ENCODE peak calls at places on chromosomes 6 and 20, in six cellular contexts. One of them, this sample, is unnamed.
A peak's percentile ranks its signal among the peaks of the same experiment; 100 is the strongest.

GRCh38 chr6:2875840-2876207 is 27.3 kb downstream of the SERPINB9 start:
- DNase-seq in DND-41: no peak
- DNase-seq in fibroblast of lung: no peak
- DNase-seq in IMR-90: no peak
- DNase-seq in OCI-LY7: peak; percentile 51
- DNase-seq in endothelial cell of umbilical vein: peak; percentile 33
- DNase-seq in this sample: peak; percentile 42

GRCh38 chr6:2387445-2387844 is 142.0 kb upstream of the GMDS start:
- DNase-seq in DND-41: no peak
- DNase-seq in fibroblast of lung: no peak
- DNase-seq in IMR-90: no peak
- DNase-seq in OCI-LY7: no peak
- DNase-seq in endothelial cell of umbilical vein: no peak
- DNase-seq in this sample: no peak

GRCh38 chr6:45607818-45608217 is 230.1 kb upstream of the SUPT3H start:
- DNase-seq in DND-41: peak; percentile 26
- DNase-seq in fibroblast of lung: peak; percentile 63
- DNase-seq in IMR-90: peak; percentile 17
- DNase-seq in OCI-LY7: no peak
- DNase-seq in endothelial cell of umbilical vein: no peak
- DNase-seq in this sample: peak; percentile 47

GRCh38 chr6:42988486-42989020 is 4.2 kb downstream of the PPP2R5D start:
- DNase-seq in DND-41: no peak
- DNase-seq in fibroblast of lung: peak; percentile 32
- DNase-seq in IMR-90: peak; percentile 36
- DNase-seq in OCI-LY7: no peak
- DNase-seq in endothelial cell of umbilical vein: peak; percentile 68
- DNase-seq in this sample: peak; percentile 57

GRCh38 chr6:152635949-152636674 is 1.1 kb downstream of the SYNE1 start:
- DNase-seq in DND-41: no peak
- DNase-seq in fibroblast of lung: peak; percentile 21
- DNase-seq in IMR-90: peak; percentile 51
- DNase-seq in OCI-LY7: peak; percentile 23
- DNase-seq in endothelial cell of umbilical vein: peak; percentile 10
- DNase-seq in this sample: peak; percentile 79

GRCh38 chr20:36493801-36494114 is 47.6 kb upstream of the MYL9 start:
- DNase-seq in DND-41: no peak
- DNase-seq in fibroblast of lung: peak; percentile 87
- DNase-seq in IMR-90: peak; percentile 78
- DNase-seq in OCI-LY7: no peak
- DNase-seq in endothelial cell of umbilical vein: no peak
- DNase-seq in this sample: peak; percentile 98

GRCh38 chr6:95576218-95576617 is 1.1 kb upstream of the MANEA start:
- DNase-seq in DND-41: no peak
- DNase-seq in fibroblast of lung: no peak
- DNase-seq in IMR-90: no peak
- DNase-seq in OCI-LY7: no peak
- DNase-seq in endothelial cell of umbilical vein: no peak
- DNase-seq in this sample: peak; percentile 23

GRCh38 chr6:20870493-20870892 is 336.2 kb downstream of the CDKAL1 start:
- DNase-seq in DND-41: no peak
- DNase-seq in fibroblast of lung: no peak
- DNase-seq in IMR-90: no peak
- DNase-seq in OCI-LY7: no peak
- DNase-seq in endothelial cell of umbilical vein: peak; percentile 74
- DNase-seq in this sample: no peak

GRCh38 chr6:107743311-107743710 is 80.8 kb downstream of the SCML4 start:
- DNase-seq in DND-41: no peak
- DNase-seq in fibroblast of lung: no peak
- DNase-seq in IMR-90: no peak
- DNase-seq in OCI-LY7: no peak
- DNase-seq in endothelial cell of umbilical vein: no peak
- DNase-seq in this sample: no peak

GRCh38 chr6:5231289-5231688 is 29.5 kb downstream of the LYRM4 start:
- DNase-seq in DND-41: no peak
- DNase-seq in fibroblast of lung: no peak
- DNase-seq in IMR-90: no peak
- DNase-seq in OCI-LY7: no peak
- DNase-seq in endothelial cell of umbilical vein: no peak
- DNase-seq in this sample: no peak

GRCh38 chr6:3913077-3913957 is 64.1 kb downstream of the FAM50B start:
- DNase-seq in DND-41: no peak
- DNase-seq in fibroblast of lung: peak; percentile 97
- DNase-seq in IMR-90: peak; percentile 99
- DNase-seq in OCI-LY7: no peak
- DNase-seq in endothelial cell of umbilical vein: peak; percentile 99
- DNase-seq in this sample: peak; percentile 97

GRCh38 chr6:15399651-15400470 is 154.0 kb downstream of the JARID2 start:
- DNase-seq in DND-41: no peak
- DNase-seq in fibroblast of lung: peak; percentile 92
- DNase-seq in IMR-90: peak; percentile 82
- DNase-seq in OCI-LY7: no peak
- DNase-seq in endothelial cell of umbilical vein: peak; percentile 87
- DNase-seq in this sample: peak; percentile 78

GRCh38 chr6:82524031-82524430 is 160.4 kb downstream of the TPBG start:
- DNase-seq in DND-41: no peak
- DNase-seq in fibroblast of lung: no peak
- DNase-seq in IMR-90: no peak
- DNase-seq in OCI-LY7: no peak
- DNase-seq in endothelial cell of umbilical vein: no peak
- DNase-seq in this sample: no peak
- H2AFZ ChIP-seq in DND-41: no peak overlapping the region
- H2AFZ ChIP-seq in fibroblast of lung: no peak overlapping the region
- H2AFZ ChIP-seq in IMR-90: no peak overlapping the region
- H2AFZ ChIP-seq in OCI-LY7: no peak overlapping the region
- H2AFZ ChIP-seq in endothelial cell of umbilical vein: no peak overlapping the region
- H2AFZ ChIP-seq in this sample: no peak overlapping the region

GRCh38 chr6:24887520-24887919 is 48.2 kb downstream of the RIPOR2 start:
- DNase-seq in DND-41: no peak
- DNase-seq in fibroblast of lung: no peak
- DNase-seq in IMR-90: no peak
- DNase-seq in OCI-LY7: no peak
- DNase-seq in endothelial cell of umbilical vein: no peak
- DNase-seq in this sample: no peak
- H2AFZ ChIP-seq in DND-41: no peak overlapping the region
- H2AFZ ChIP-seq in fibroblast of lung: no peak overlapping the region
- H2AFZ ChIP-seq in IMR-90: no peak overlapping the region
- H2AFZ ChIP-seq in OCI-LY7: peak overlapping the region; percentile 49
- H2AFZ ChIP-seq in endothelial cell of umbilical vein: no peak overlapping the region
- H2AFZ ChIP-seq in this sample: no peak overlapping the region

DNA sequence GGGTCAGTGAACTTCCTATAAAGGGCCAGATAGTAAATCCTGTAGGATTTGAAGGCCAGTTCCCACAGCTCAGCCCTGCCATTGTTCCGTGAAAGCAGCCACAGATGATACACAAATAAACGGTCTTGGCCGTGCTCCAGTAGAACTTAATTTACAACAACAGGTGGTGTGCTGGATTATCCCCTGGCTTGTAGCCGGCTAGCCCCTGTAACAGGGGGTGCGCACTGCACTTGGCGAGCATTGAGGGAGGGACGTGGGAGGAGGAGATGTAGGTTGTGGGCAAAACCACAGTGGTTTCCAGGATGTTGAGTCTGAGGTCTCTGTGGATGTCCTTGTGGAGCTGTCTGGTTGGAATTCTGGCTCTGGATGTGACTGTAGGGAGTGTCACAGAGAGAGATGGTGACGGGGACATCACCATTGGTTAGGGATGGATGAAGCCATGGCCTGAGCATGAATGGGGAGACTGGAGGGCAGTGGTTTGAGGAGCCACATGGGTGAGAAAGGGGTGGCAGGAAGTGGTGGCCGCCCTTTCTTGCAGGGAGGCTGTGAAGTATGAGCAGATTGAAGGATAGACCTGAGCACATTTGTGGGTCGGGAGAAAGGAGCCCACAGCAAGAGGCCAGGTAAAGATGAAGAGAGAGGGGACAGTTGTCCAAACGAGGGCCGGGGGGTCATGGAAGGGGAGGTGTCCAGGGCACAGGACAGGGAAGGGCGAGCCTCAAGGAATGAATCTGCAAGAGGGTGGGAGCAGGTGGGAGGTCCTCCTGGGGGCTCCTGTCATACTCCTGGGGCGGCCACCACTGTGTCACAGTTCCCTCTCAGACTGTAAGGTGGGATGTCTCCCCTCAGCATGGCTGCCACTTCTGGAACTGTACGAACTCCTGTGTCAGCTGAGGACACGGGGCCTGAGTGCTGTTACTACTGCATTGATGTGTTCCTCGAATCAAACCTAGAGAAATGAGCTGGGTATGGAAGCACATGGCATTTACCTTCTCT is 53.6 kb downstream of the CDH26 start:
- DNase-seq in DND-41: peak; percentile 82
- DNase-seq in fibroblast of lung: no peak
- DNase-seq in IMR-90: no peak
- DNase-seq in OCI-LY7: no peak
- DNase-seq in endothelial cell of umbilical vein: no peak
- DNase-seq in this sample: no peak
- H2AFZ ChIP-seq in DND-41: no peak overlapping the region
- H2AFZ ChIP-seq in fibroblast of lung: no peak overlapping the region
- H2AFZ ChIP-seq in IMR-90: no peak overlapping the region
- H2AFZ ChIP-seq in OCI-LY7: no peak overlapping the region
- H2AFZ ChIP-seq in endothelial cell of umbilical vein: no peak overlapping the region
- H2AFZ ChIP-seq in this sample: no peak overlapping the region

DNA sequence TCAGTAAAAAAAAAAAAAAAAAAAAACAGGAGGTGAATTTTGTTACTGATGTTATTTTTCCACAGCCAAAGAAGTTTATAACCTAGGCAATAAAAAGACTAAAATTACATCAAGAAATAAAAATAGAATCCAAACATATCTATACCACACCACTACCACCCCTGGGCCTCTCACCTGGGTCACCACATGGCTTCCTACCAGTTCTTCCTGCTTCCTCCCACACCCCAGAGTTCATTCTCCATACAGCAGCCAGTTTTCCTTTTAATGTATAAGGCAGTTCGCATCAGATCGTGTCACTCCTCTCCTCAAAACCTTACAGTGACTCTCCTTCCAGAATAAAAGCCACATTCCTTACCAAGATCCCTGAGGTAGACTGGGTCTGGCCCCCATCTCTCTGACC is 23.9 kb downstream of the ROS1 start:
- DNase-seq in DND-41: no peak
- DNase-seq in fibroblast of lung: no peak
- DNase-seq in IMR-90: no peak
- DNase-seq in OCI-LY7: no peak
- DNase-seq in endothelial cell of umbilical vein: no peak
- DNase-seq in this sample: no peak
- H2AFZ ChIP-seq in DND-41: no peak overlapping the region
- H2AFZ ChIP-seq in fibroblast of lung: no peak overlapping the region
- H2AFZ ChIP-seq in IMR-90: no peak overlapping the region
- H2AFZ ChIP-seq in OCI-LY7: no peak overlapping the region
- H2AFZ ChIP-seq in endothelial cell of umbilical vein: no peak overlapping the region
- H2AFZ ChIP-seq in this sample: no peak overlapping the region

This sample was measured in GM23248.